ENCODE peak calls at places on chromosome X, in five cellular contexts. F is IMR-90, T is K562, K is H1, Q is HepG2. X is an unnamed sample.

GRCh38 chrX:133923113-133923512 is 62.3 kb downstream of the GPC3 start:
- DNase-seq in F (no peak), T (no peak), K (no peak), Q (no peak), X (no peak)

GRCh38 chrX:110944793-110945466 is 149.3 kb upstream of the CHRDL1 start:
- DNase-seq in F (no peak), T (no peak), K (no peak), Q (no peak), X (no peak)

GRCh38 chrX:38170556-38170955 is 50.1 kb downstream of the SRPX start:
- DNase-seq in F (no peak), T (no peak), K (no peak), Q (no peak), X (no peak)

GRCh38 chrX:10617964-10618342 is 2.4 kb downstream of the MID1 start:
- DNase-seq in F (peak), T (no peak), K (no peak), Q (no peak), X (peak)

GRCh38 chrX:118188977-118189376 is 72.4 kb upstream of the KLHL13 start:
- DNase-seq in F (no peak), T (no peak), K (no peak), Q (no peak), X (no peak)

GRCh38 chrX:7219153-7219705 is 71.3 kb upstream of the PUDP start:
- DNase-seq in F (no peak), T (no peak), K (no peak), Q (peak), X (no peak)

GRCh38 chrX:11064851-11065600 is 46.1 kb upstream of the HCCS start:
- DNase-seq in F (peak), T (no peak), K (no peak), Q (no peak), X (no peak)

GRCh38 chrX:132092439-132093065 is 35.3 kb downstream of the FRMD7 start:
- DNase-seq in F (peak), T (peak), K (peak), Q (peak), X (peak)

GRCh38 chrX:41265615-41266014 is 68.3 kb upstream of the DDX3X start:
- DNase-seq in F (peak), T (no peak), K (no peak), Q (no peak), X (no peak)

GRCh38 chrX:84219551-84219950 is 31.6 kb upstream of the RPS6KA6 start:
- DNase-seq in F (no peak), T (no peak), K (no peak), Q (no peak), X (no peak)

GRCh38 chrX:85561216-85561615 is 181.8 kb upstream of the POF1B start:
- DNase-seq in F (no peak), T (no peak), K (no peak), Q (no peak), X (no peak)

GRCh38 chrX:340641-341423 is 22.2 kb upstream of the GTPBP6 start:
- DNase-seq in F (no peak), T (no peak), K (no peak), Q (no peak), X (no peak)

GRCh38 chrX:519741-520140 is 110.8 kb upstream of the SHOX start:
- DNase-seq in F (no peak), T (no peak), K (no peak), Q (peak), X (no peak)

GRCh38 chrX:103215768-103216085 is 819 bp downstream of the BEX4 start:
- DNase-seq in F (no peak), T (peak), K (no peak), Q (no peak), X (no peak)

GRCh38 chrX:28854637-28855036 is 267.4 kb downstream of the IL1RAPL1 start:
- DNase-seq in F (peak), T (no peak), K (no peak), Q (no peak), X (no peak)
- TF ChIP-seq MAFK in F (no peak), T (no peak), K (no peak), Q (no peak), X (no peak)

GRCh38 chrX:150100261-150100660 is 162.0 kb upstream of the EOLA2 start:
- DNase-seq in F (peak), T (no peak), K (no peak), Q (no peak), X (no peak)
- TF ChIP-seq MAFK in F (no peak), T (no peak), K (no peak), Q (no peak), X (no peak)

GRCh38 chrX:107710617-107711391 is 64.8 kb downstream of the TSC22D3 start:
- DNase-seq in F (peak), T (peak), K (no peak), Q (peak), X (peak)
- TF ChIP-seq MAFK in F (no peak), T (no peak), K (no peak), Q (no peak), X (no peak)

GRCh38 chrX:136626237-136626636 is 21.7 kb upstream of the CD40LG start:
- DNase-seq in F (no peak), T (no peak), K (no peak), Q (no peak), X (no peak)
- TF ChIP-seq MAFK in F (no peak), T (no peak), K (no peak), Q (no peak), X (no peak)

DNA sequence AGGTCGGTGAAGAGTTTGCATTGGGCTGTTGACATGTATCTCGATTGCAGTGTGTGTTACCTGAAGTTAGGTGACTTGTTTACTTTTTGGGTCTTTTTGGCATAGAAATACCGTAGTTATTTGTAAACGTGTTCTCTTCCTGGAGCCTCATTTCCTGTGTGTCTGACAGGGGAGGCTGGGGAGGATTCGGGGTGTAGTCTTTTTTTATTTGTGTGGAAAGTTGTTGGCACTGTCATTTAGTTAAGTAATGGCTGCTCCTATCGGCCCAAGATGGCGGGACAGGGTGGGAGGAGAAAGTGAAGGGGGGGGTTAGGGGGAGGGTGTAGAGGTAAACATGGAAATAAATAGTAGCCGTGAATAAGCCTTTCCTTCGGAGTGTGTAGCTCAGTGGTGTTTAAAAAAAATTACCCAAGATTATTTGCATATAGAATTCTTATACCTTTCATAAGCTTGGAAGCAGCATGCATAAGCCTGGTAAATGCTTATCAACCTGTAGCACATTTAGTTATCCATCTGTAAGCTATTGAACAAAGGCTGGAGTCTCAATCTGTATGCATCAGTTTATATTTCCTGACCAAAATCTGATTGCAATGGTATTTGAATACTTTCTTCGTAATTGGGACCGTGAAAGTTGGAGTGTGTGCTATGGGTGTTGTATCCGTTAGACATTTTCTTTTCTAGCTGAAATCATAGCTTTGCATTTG is 1.6 kb downstream of the KDM6A start:
- DNase-seq in F (peak), T (peak), K (no peak), Q (no peak), X (peak)
- TF ChIP-seq MAFK in F (no peak), T (no peak), K (no peak), Q (no peak), X (no peak)

X was measured in A549.